ENCODE peak calls at places on chromosomes 11 and 22, in ten cellular contexts. N is HTR-8/SVneo; Y is dorsolateral prefrontal cortex; O is SK-N-DZ; P is PC-9; R is stimulated activated CD8-positive, alpha-beta memory T cell treated with anti-CD3 and anti-CD28 coated beads, Interleukin-2, amount 100 ng/mL, for 1 hour; Q is cardiac muscle cell; I is NCI-H345; D is neural crest cell; C is AG10803. S is an unnamed sample.

GRCh38 chr11:9895016-9895415 is 231.1 kb downstream of the SWAP70 start:
- DNase-seq in Y (no peak), Q (no peak), R (no peak), C (peak), P (no peak), N (no peak), D (no peak), I (no peak), O (no peak), S (no peak)

GRCh38 chr11:23310276-23310675 is 450.0 kb upstream of the CCDC179 start:
- DNase-seq in Y (no peak), D (no peak), Q (no peak), O (no peak), I (no peak), R (no peak), P (no peak), C (peak), N (no peak), S (no peak)

GRCh38 chr11:116590844-116591575 is 181.8 kb downstream of the BUD13 start:
- DNase-seq in P (no peak), Y (no peak), N (no peak), Q (no peak), D (no peak), C (no peak), R (no peak), O (no peak), I (no peak), S (no peak)

GRCh38 chr11:80595011-80595410 is 1154.2 kb upstream of the TENM4 start:
- DNase-seq in P (peak), C (peak), N (no peak), Q (no peak), O (no peak), I (no peak), R (no peak), D (no peak), Y (no peak), S (no peak)

GRCh38 chr11:86641537-86642270 is 30.7 kb downstream of the ME3 start:
- DNase-seq in P (no peak), N (no peak), R (no peak), Y (no peak), I (no peak), O (no peak), Q (no peak), D (no peak), C (no peak), S (no peak)

GRCh38 chr11:93072236-93072635 is 102.8 kb downstream of the MTNR1B start:
- DNase-seq in N (no peak), P (no peak), I (no peak), Y (no peak), O (no peak), Q (no peak), R (no peak), D (no peak), C (no peak), S (no peak)

GRCh38 chr11:2189938-2190669 is 18.5 kb upstream of the TH start:
- DNase-seq in O (peak), C (no peak), P (no peak), R (no peak), I (no peak), N (no peak), Q (no peak), Y (no peak), D (no peak), S (no peak)

GRCh38 chr11:111983187-111983986 is 41.8 kb upstream of the DLAT start:
- DNase-seq in D (peak), C (no peak), P (peak), I (no peak), Q (peak), N (no peak), O (no peak), R (no peak), Y (peak), S (no peak)

GRCh38 chr11:92308366-92308765 is 83.7 kb downstream of the FAT3 start:
- DNase-seq in I (no peak), P (no peak), N (no peak), R (no peak), O (no peak), C (peak), D (no peak), Q (no peak), Y (no peak), S (no peak)

GRCh38 chr22:22196018-22196533 is 48.5 kb upstream of the VPREB1 start:
- DNase-seq in I (no peak), N (no peak), D (no peak), Q (no peak), O (no peak), Y (no peak), C (no peak), P (no peak), R (no peak), S (no peak)

GRCh38 chr11:93529707-93530467 is 13.3 kb downstream of the SMCO4 start:
- DNase-seq in Y (no peak), N (no peak), R (no peak), O (no peak), C (peak), I (no peak), D (no peak), Q (no peak), P (no peak), S (no peak)

GRCh38 chr11:103929168-103929903 is 107.1 kb upstream of the DDI1 start:
- DNase-seq in Q (peak), R (no peak), N (no peak), C (no peak), O (peak), D (no peak), Y (no peak), I (no peak), P (no peak), S (no peak)

GRCh38 chr22:42284230-42284591 is 13.8 kb upstream of the TCF20 start:
- DNase-seq in O (no peak), P (no peak), C (no peak), I (no peak), Q (no peak), N (no peak), D (no peak), Y (no peak), R (no peak), S (no peak)

GRCh38 chr22:43267332-43267731 is 75.8 kb downstream of the SCUBE1 start:
- DNase-seq in Q (no peak), Y (no peak), N (no peak), C (no peak), D (no peak), I (no peak), R (no peak), P (no peak), O (no peak), S (no peak)

GRCh38 chr11:104127828-104128227 is 36.1 kb downstream of the PDGFD start:
- DNase-seq in C (peak), Y (no peak), R (no peak), D (no peak), O (no peak), Q (no peak), P (no peak), N (no peak), I (no peak), S (no peak)

GRCh38 chr11:123218451-123218850 is 23.4 kb upstream of the CLMP start:
- DNase-seq in I (no peak), D (no peak), N (no peak), C (no peak), Q (no peak), Y (no peak), P (no peak), R (no peak), O (no peak), S (no peak)

GRCh38 chr11:119134389-119134978 is 13.1 kb downstream of the HINFP start:
- DNase-seq in O (no peak), I (no peak), Q (no peak), Y (no peak), R (no peak), P (no peak), N (no peak), C (no peak), D (no peak), S (no peak)

S was measured in BJ.